ENCODE peak calls at places on chromosome 13, in six cellular contexts. M is fibroblast of lung, O is NCI-H748 treated with DMSO at 0.1 percent for 48 hours, Q is Right ventricle myocardium inferior, Y is spleen, B is HS-27A. J is an unnamed sample.

GRCh38 chr13:30652746-30653145 is 35.0 kb downstream of the USPL1 start:
- DNase-seq in M (peak; percentile 17), O (no peak), Q (no peak), Y (no peak), B (no peak), J (no peak)

GRCh38 chr13:59677966-59678814 is 485.5 kb downstream of the DIAPH3 start:
- DNase-seq in M (peak; percentile 83), O (peak; percentile 62), Q (no peak), Y (no peak), B (peak; percentile 9), J (peak; percentile 80)

GRCh38 chr13:114161644-114162532 is 17.2 kb upstream of the CFAP97D2 start:
- DNase-seq in M (peak; percentile 49), O (no peak), Q (peak; percentile 86), Y (peak; percentile 92), B (no peak), J (peak; percentile 29)

GRCh38 chr13:76667551-76667950 is 218.7 kb downstream of the KCTD12 start:
- DNase-seq in M (peak; percentile 87), O (no peak), Q (no peak), Y (no peak), B (no peak), J (peak; percentile 89)

GRCh38 chr13:45510671-45511070 is 45.9 kb downstream of the COG3 start:
- DNase-seq in M (no peak), O (no peak), Q (no peak), Y (no peak), B (no peak), J (no peak)

GRCh38 chr13:107144432-107144831 is 576.5 kb upstream of the ARGLU1 start:
- DNase-seq in M (peak; percentile 55), O (no peak), Q (no peak), Y (no peak), B (no peak), J (peak; percentile 33)

GRCh38 chr13:51221674-51222509 is at the start of gene FAM124A:
- DNase-seq in M (peak; percentile 20), O (peak; percentile 38), Q (peak; percentile 78), Y (peak; percentile 82), B (no peak), J (peak; percentile 49)

GRCh38 chr13:26220575-26220974 is 1.5 kb downstream of the RNF6 start:
- DNase-seq in M (peak; percentile 47), O (no peak), Q (no peak), Y (no peak), B (no peak), J (no peak)

GRCh38 chr13:36850790-36851438 is 31.9 kb downstream of the RFXAP start:
- DNase-seq in M (no peak), O (no peak), Q (no peak), Y (no peak), B (no peak), J (peak; percentile 39)

GRCh38 chr13:113184568-113185440 is 23.7 kb downstream of the PCID2 start:
- DNase-seq in M (no peak), O (no peak), Q (peak; percentile 21), Y (no peak), B (no peak), J (peak; percentile 23)

GRCh38 chr13:98307744-98308524 is 130.9 kb upstream of the RNF113B start:
- DNase-seq in M (peak; percentile 82), O (no peak), Q (no peak), Y (no peak), B (no peak), J (no peak)